ENCODE peak calls at places on chromosome 10, in nine cellular contexts. One of them, this sample, is unnamed.
A peak's percentile ranks its signal among the peaks of the same experiment; 100 is the strongest.

GRCh38 chr10:21526952-21527633 is 1.6 kb upstream of the SKIDA1 start:
- DNase-seq in HCT116: no peak
- DNase-seq in OCI-LY7: no peak
- DNase-seq in SK-N-SH: peak; percentile 73
- DNase-seq in PC-3: peak; percentile 55
- DNase-seq in GM23338: peak; percentile 82
- DNase-seq in GM23248: peak; percentile 84
- DNase-seq in MM.1S: peak; percentile 51
- DNase-seq in hepatocyte: peak; percentile 77
- DNase-seq in this sample: peak; percentile 81

GRCh38 chr10:113326160-113327111 is 226.4 kb upstream of the HABP2 start:
- DNase-seq in GM23248: peak; percentile 98
- DNase-seq in PC-3: peak; percentile 94
- DNase-seq in hepatocyte: peak; percentile 54
- DNase-seq in HCT116: peak; percentile 88
- DNase-seq in GM23338: peak; percentile 43
- DNase-seq in MM.1S: no peak
- DNase-seq in OCI-LY7: no peak
- DNase-seq in SK-N-SH: peak; percentile 39
- DNase-seq in this sample: peak; percentile 56

GRCh38 chr10:129398861-129399260 is 68.2 kb upstream of the MGMT start:
- DNase-seq in HCT116: no peak
- DNase-seq in GM23338: no peak
- DNase-seq in hepatocyte: no peak
- DNase-seq in PC-3: no peak
- DNase-seq in GM23248: no peak
- DNase-seq in OCI-LY7: no peak
- DNase-seq in SK-N-SH: no peak
- DNase-seq in MM.1S: no peak
- DNase-seq in this sample: no peak

GRCh38 chr10:47283848-47284247 is 16.1 kb upstream of the GDF10 start:
- DNase-seq in MM.1S: no peak
- DNase-seq in hepatocyte: no peak
- DNase-seq in PC-3: no peak
- DNase-seq in OCI-LY7: no peak
- DNase-seq in SK-N-SH: no peak
- DNase-seq in GM23248: no peak
- DNase-seq in HCT116: no peak
- DNase-seq in GM23338: no peak
- DNase-seq in this sample: no peak

GRCh38 chr10:71799112-71799511 is 25.8 kb upstream of the VSIR start:
- DNase-seq in PC-3: no peak
- DNase-seq in hepatocyte: no peak
- DNase-seq in MM.1S: no peak
- DNase-seq in SK-N-SH: no peak
- DNase-seq in GM23248: no peak
- DNase-seq in HCT116: no peak
- DNase-seq in GM23338: no peak
- DNase-seq in OCI-LY7: no peak
- DNase-seq in this sample: no peak

GRCh38 chr10:74035324-74035723 is 37.4 kb downstream of the VCL start:
- DNase-seq in GM23338: no peak
- DNase-seq in hepatocyte: no peak
- DNase-seq in GM23248: no peak
- DNase-seq in OCI-LY7: peak; percentile 38
- DNase-seq in HCT116: no peak
- DNase-seq in SK-N-SH: no peak
- DNase-seq in PC-3: peak; percentile 76
- DNase-seq in MM.1S: no peak
- DNase-seq in this sample: peak; percentile 64

GRCh38 chr10:3036605-3037004 is 30.7 kb upstream of the PFKP start:
- DNase-seq in HCT116: no peak
- DNase-seq in PC-3: no peak
- DNase-seq in SK-N-SH: no peak
- DNase-seq in OCI-LY7: no peak
- DNase-seq in hepatocyte: no peak
- DNase-seq in GM23248: no peak
- DNase-seq in MM.1S: no peak
- DNase-seq in GM23338: no peak
- DNase-seq in this sample: no peak

GRCh38 chr10:14698487-14699170 is 76.1 kb downstream of the FAM107B start:
- DNase-seq in PC-3: peak; percentile 1
- DNase-seq in SK-N-SH: no peak
- DNase-seq in HCT116: no peak
- DNase-seq in GM23338: no peak
- DNase-seq in hepatocyte: peak; percentile 39
- DNase-seq in OCI-LY7: no peak
- DNase-seq in MM.1S: peak; percentile 16
- DNase-seq in GM23248: peak; percentile 95
- DNase-seq in this sample: no peak

GRCh38 chr10:29412452-29413004 is 123.7 kb downstream of the LYZL1 start:
- DNase-seq in GM23248: peak; percentile 42
- DNase-seq in HCT116: no peak
- DNase-seq in PC-3: no peak
- DNase-seq in OCI-LY7: no peak
- DNase-seq in hepatocyte: no peak
- DNase-seq in SK-N-SH: no peak
- DNase-seq in MM.1S: no peak
- DNase-seq in GM23338: no peak
- DNase-seq in this sample: no peak

GRCh38 chr10:128263891-128264688 is 137.9 kb upstream of the MKI67 start:
- DNase-seq in hepatocyte: peak; percentile 82
- DNase-seq in HCT116: peak; percentile 58
- DNase-seq in OCI-LY7: peak; percentile 41
- DNase-seq in GM23248: peak; percentile 71
- DNase-seq in PC-3: peak; percentile 64
- DNase-seq in SK-N-SH: peak; percentile 68
- DNase-seq in MM.1S: peak; percentile 72
- DNase-seq in GM23338: peak; percentile 81
- DNase-seq in this sample: peak; percentile 81

GRCh38 chr10:14545827-14546226 is 215.1 kb upstream of the FRMD4A start:
- DNase-seq in OCI-LY7: peak; percentile 40
- DNase-seq in MM.1S: no peak
- DNase-seq in GM23248: peak; percentile 73
- DNase-seq in HCT116: no peak
- DNase-seq in GM23338: no peak
- DNase-seq in SK-N-SH: no peak
- DNase-seq in PC-3: peak; percentile 72
- DNase-seq in hepatocyte: no peak
- DNase-seq in this sample: no peak

GRCh38 chr10:23342213-23342884 is 2.2 kb downstream of the C10orf67 start:
- DNase-seq in OCI-LY7: no peak
- DNase-seq in SK-N-SH: no peak
- DNase-seq in HCT116: no peak
- DNase-seq in GM23338: no peak
- DNase-seq in PC-3: peak; percentile 17
- DNase-seq in GM23248: no peak
- DNase-seq in hepatocyte: no peak
- DNase-seq in MM.1S: no peak
- DNase-seq in this sample: no peak

GRCh38 chr10:127905623-127906261 is 1.2 kb upstream of the PTPRE start:
- DNase-seq in SK-N-SH: no peak
- DNase-seq in PC-3: no peak
- DNase-seq in GM23338: no peak
- DNase-seq in MM.1S: no peak
- DNase-seq in OCI-LY7: no peak
- DNase-seq in HCT116: no peak
- DNase-seq in GM23248: no peak
- DNase-seq in hepatocyte: no peak
- DNase-seq in this sample: no peak

GRCh38 chr10:26439436-26440090 is 1.4 kb downstream of the APBB1IP start:
- DNase-seq in GM23338: no peak
- DNase-seq in hepatocyte: no peak
- DNase-seq in MM.1S: no peak
- DNase-seq in PC-3: no peak
- DNase-seq in SK-N-SH: no peak
- DNase-seq in HCT116: no peak
- DNase-seq in GM23248: peak; percentile 57
- DNase-seq in OCI-LY7: peak; percentile 61
- DNase-seq in this sample: peak; percentile 66

GRCh38 chr10:26441491-26442214 is 3.5 kb downstream of the APBB1IP start:
- DNase-seq in GM23248: peak; percentile 87
- DNase-seq in GM23338: no peak
- DNase-seq in SK-N-SH: no peak
- DNase-seq in HCT116: no peak
- DNase-seq in PC-3: peak; percentile 4
- DNase-seq in hepatocyte: no peak
- DNase-seq in MM.1S: no peak
- DNase-seq in OCI-LY7: peak; percentile 27
- DNase-seq in this sample: no peak

GRCh38 chr10:26437637-26438461 is at the start of gene APBB1IP:
- DNase-seq in GM23248: peak; percentile 91
- DNase-seq in OCI-LY7: peak; percentile 94
- DNase-seq in hepatocyte: peak; percentile 36
- DNase-seq in MM.1S: peak; percentile 75
- DNase-seq in PC-3: no peak
- DNase-seq in GM23338: peak; percentile 71
- DNase-seq in SK-N-SH: no peak
- DNase-seq in HCT116: no peak
- DNase-seq in this sample: peak; percentile 97

GRCh38 chr10:26438534-26439269 is 561 bp downstream of the APBB1IP start:
- DNase-seq in PC-3: no peak
- DNase-seq in OCI-LY7: peak; percentile 79
- DNase-seq in SK-N-SH: peak; percentile 16
- DNase-seq in MM.1S: no peak
- DNase-seq in GM23248: peak; percentile 76
- DNase-seq in GM23338: peak; percentile 61
- DNase-seq in hepatocyte: peak; percentile 9
- DNase-seq in HCT116: no peak
- DNase-seq in this sample: peak; percentile 85

GRCh38 chr10:26440091-26440445 is 1.9 kb downstream of the APBB1IP start:
- DNase-seq in HCT116: no peak
- DNase-seq in GM23248: peak; percentile 26
- DNase-seq in SK-N-SH: no peak
- DNase-seq in PC-3: no peak
- DNase-seq in hepatocyte: no peak
- DNase-seq in GM23338: no peak
- DNase-seq in OCI-LY7: peak; percentile 24
- DNase-seq in MM.1S: no peak
- DNase-seq in this sample: peak; percentile 63
- H2AFZ ChIP-seq in HCT116: no peak overlapping the region
- H2AFZ ChIP-seq in GM23248: peak overlapping the region; percentile 89
- H2AFZ ChIP-seq in SK-N-SH: no peak overlapping the region
- H2AFZ ChIP-seq in PC-3: no peak overlapping the region
- H2AFZ ChIP-seq in hepatocyte: no peak overlapping the region
- H2AFZ ChIP-seq in GM23338: no peak overlapping the region
- H2AFZ ChIP-seq in OCI-LY7: no peak overlapping the region
- H2AFZ ChIP-seq in MM.1S: no peak overlapping the region
- H2AFZ ChIP-seq in this sample: no peak overlapping the region

DNA sequence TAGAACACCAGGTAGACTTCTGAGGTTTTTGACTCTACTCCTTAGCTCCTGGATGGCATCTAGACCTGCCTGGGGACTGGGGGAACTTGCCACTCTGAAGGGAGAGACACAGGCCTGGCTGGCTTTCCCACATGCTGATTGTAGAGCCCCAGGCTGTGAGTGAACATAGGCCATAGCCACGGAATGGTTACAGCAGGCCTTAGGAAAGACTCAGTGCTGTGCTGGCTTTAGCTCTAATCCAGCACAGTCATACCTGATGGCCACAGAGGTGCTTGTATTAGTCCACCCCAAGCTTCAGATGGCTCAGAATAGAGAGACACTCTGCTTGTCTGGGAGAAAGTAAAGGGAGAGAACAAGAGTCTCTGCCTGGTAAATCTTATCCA is 35.0 kb upstream of the ARHGAP12 start:
- DNase-seq in GM23248: peak; percentile 27
- DNase-seq in GM23338: no peak
- DNase-seq in SK-N-SH: no peak
- DNase-seq in hepatocyte: no peak
- DNase-seq in HCT116: no peak
- DNase-seq in PC-3: no peak
- DNase-seq in MM.1S: no peak
- DNase-seq in OCI-LY7: no peak
- DNase-seq in this sample: no peak
- H3K9me2 ChIP-seq in GM23248: no peaks in the 10 kb centered on the region
- H3K9me2 ChIP-seq in GM23338: peaks cover 2% of the 10 kb centered on the region
- H3K9me2 ChIP-seq in SK-N-SH: no peaks in the 10 kb centered on the region
- H3K9me2 ChIP-seq in hepatocyte: no peaks in the 10 kb centered on the region
- H3K9me2 ChIP-seq in HCT116: no peaks in the 10 kb centered on the region
- H3K9me2 ChIP-seq in PC-3: no peaks in the 10 kb centered on the region
- H3K9me2 ChIP-seq in MM.1S: no peaks in the 10 kb centered on the region
- H3K9me2 ChIP-seq in OCI-LY7: no peaks in the 10 kb centered on the region
- H3K9me2 ChIP-seq in this sample: no peaks in the 10 kb centered on the region

GRCh38 chr10:92592761-92593552 is at the start of gene KIF11:
- DNase-seq in SK-N-SH: peak; percentile 95
- DNase-seq in HCT116: peak; percentile 93
- DNase-seq in OCI-LY7: peak; percentile 99
- DNase-seq in hepatocyte: peak; percentile 98
- DNase-seq in GM23248: peak; percentile 100
- DNase-seq in MM.1S: peak; percentile 99
- DNase-seq in PC-3: peak; percentile 93
- DNase-seq in GM23338: peak; percentile 99
- DNase-seq in this sample: peak; percentile 96
- H3K79me2 ChIP-seq in SK-N-SH: peaks cover 50% of the 10 kb centered on the region
- H3K79me2 ChIP-seq in HCT116: peaks cover 50% of the 10 kb centered on the region
- H3K79me2 ChIP-seq in OCI-LY7: peaks cover 50% of the 10 kb centered on the region
- H3K79me2 ChIP-seq in hepatocyte: peaks cover 43% of the 10 kb centered on the region
- H3K79me2 ChIP-seq in GM23248: peaks cover 49% of the 10 kb centered on the region
- H3K79me2 ChIP-seq in MM.1S: peaks cover 50% of the 10 kb centered on the region
- H3K79me2 ChIP-seq in PC-3: peaks cover 51% of the 10 kb centered on the region
- H3K79me2 ChIP-seq in GM23338: peaks cover 49% of the 10 kb centered on the region
- H3K79me2 ChIP-seq in this sample: peaks cover 50% of the 10 kb centered on the region

GRCh38 chr10:125859128-125859817 is 21.8 kb downstream of the DHX32 start:
- DNase-seq in hepatocyte: no peak
- DNase-seq in PC-3: no peak
- DNase-seq in HCT116: no peak
- DNase-seq in GM23248: no peak
- DNase-seq in MM.1S: peak; percentile 45
- DNase-seq in OCI-LY7: peak; percentile 19
- DNase-seq in GM23338: no peak
- DNase-seq in SK-N-SH: no peak
- DNase-seq in this sample: no peak

GRCh38 chr10:125857185-125857760 is 23.8 kb downstream of the DHX32 start:
- DNase-seq in PC-3: no peak
- DNase-seq in SK-N-SH: no peak
- DNase-seq in MM.1S: no peak
- DNase-seq in hepatocyte: no peak
- DNase-seq in GM23338: no peak
- DNase-seq in GM23248: peak; percentile 3
- DNase-seq in OCI-LY7: no peak
- DNase-seq in HCT116: no peak
- DNase-seq in this sample: no peak
- H2AFZ ChIP-seq in PC-3: no peak overlapping the region
- H2AFZ ChIP-seq in SK-N-SH: no peak overlapping the region
- H2AFZ ChIP-seq in MM.1S: no peak overlapping the region
- H2AFZ ChIP-seq in hepatocyte: no peak overlapping the region
- H2AFZ ChIP-seq in GM23338: no peak overlapping the region
- H2AFZ ChIP-seq in GM23248: no peak overlapping the region
- H2AFZ ChIP-seq in OCI-LY7: no peak overlapping the region
- H2AFZ ChIP-seq in HCT116: no peak overlapping the region
- H2AFZ ChIP-seq in this sample: no peak overlapping the region